ENCODE peak calls at places on chromosomes 1 and 21, in eight cellular contexts. O, R, F, L, B, S, P and M are unnamed samples.

GRCh38 chr1:225933072-225933471 is 7.9 kb downstream of the LEFTY2 start:
- DNase-seq in O (no peak), R (no peak), F (no peak), L (no peak), B (peak; percentile 72), S (no peak), P (no peak), M (no peak)

GRCh38 chr1:88401283-88401682 is 282.8 kb upstream of the PKN2 start:
- DNase-seq in O (no peak), R (no peak), F (no peak), L (no peak), B (no peak), S (no peak), P (no peak), M (no peak)

GRCh38 chr1:113307771-113308451 is 82.4 kb upstream of the MAGI3 start:
- DNase-seq in O (no peak), R (no peak), F (no peak), L (no peak), B (peak; percentile 62), S (no peak), P (no peak), M (no peak)

GRCh38 chr1:46480959-46481646 is 8.5 kb upstream of the DMBX1 start:
- DNase-seq in O (no peak), R (no peak), F (no peak), L (no peak), B (no peak), S (no peak), P (no peak), M (no peak)

GRCh38 chr1:150562384-150563339 is 13.5 kb downstream of the ADAMTSL4 start:
- DNase-seq in O (peak; percentile 35), R (no peak), F (peak; percentile 97), L (peak; percentile 63), B (no peak), S (no peak), P (peak; percentile 43), M (no peak)

GRCh38 chr1:247173431-247173830 is 1.6 kb upstream of the ZNF124 start:
- DNase-seq in O (no peak), R (no peak), F (no peak), L (no peak), B (no peak), S (no peak), P (no peak), M (no peak)

GRCh38 chr1:199843856-199844255 is 183.7 kb upstream of the NR5A2 start:
- DNase-seq in O (peak; percentile 67), R (no peak), F (no peak), L (no peak), B (no peak), S (no peak), P (no peak), M (no peak)

GRCh38 chr1:67626090-67626489 is 58.9 kb upstream of the GADD45A start:
- DNase-seq in O (no peak), R (no peak), F (no peak), L (no peak), B (no peak), S (no peak), P (no peak), M (no peak)

GRCh38 chr1:184296466-184297243 is 90.2 kb upstream of the C1orf21 start:
- DNase-seq in O (peak; percentile 97), R (peak; percentile 91), F (no peak), L (no peak), B (peak; percentile 93), S (no peak), P (peak; percentile 94), M (peak; percentile 90)

GRCh38 chr1:3674100-3675094 is 22.1 kb downstream of the TP73 start:
- DNase-seq in O (no peak), R (no peak), F (no peak), L (no peak), B (no peak), S (no peak), P (peak; percentile 35), M (no peak)

GRCh38 chr1:206812456-206812855 is 40.2 kb upstream of the IL10 start:
- DNase-seq in O (no peak), R (no peak), F (no peak), L (no peak), B (no peak), S (no peak), P (no peak), M (no peak)

GRCh38 chr1:158045639-158046038 is 52.2 kb downstream of the KIRREL1 start:
- DNase-seq in O (peak; percentile 72), R (no peak), F (no peak), L (no peak), B (peak; percentile 40), S (no peak), P (peak; percentile 13), M (peak; percentile 68)

GRCh38 chr21:45387506-45387905 is 17.5 kb upstream of the COL18A1 start:
- DNase-seq in O (no peak), R (no peak), F (no peak), L (no peak), B (no peak), S (no peak), P (no peak), M (no peak)

GRCh38 chr1:81695741-81696140 is 105.0 kb upstream of the ADGRL2 start:
- DNase-seq in O (peak; percentile 89), R (no peak), F (no peak), L (no peak), B (peak; percentile 87), S (no peak), P (no peak), M (peak; percentile 83)

GRCh38 chr1:236168716-236169429 is 26.5 kb downstream of the GPR137B start:
- DNase-seq in O (peak; percentile 44), R (no peak), F (no peak), L (no peak), B (peak; percentile 85), S (no peak), P (peak; percentile 64), M (peak; percentile 4)

GRCh38 chr21:33931799-33932390 is 16.3 kb upstream of the ATP5PO start:
- DNase-seq in O (peak; percentile 47), R (no peak), F (no peak), L (no peak), B (no peak), S (no peak), P (no peak), M (no peak)

GRCh38 chr1:247548847-247549246 is at the start of gene GCSAML:
- DNase-seq in O (no peak), R (no peak), F (no peak), L (no peak), B (no peak), S (no peak), P (no peak), M (no peak)

GRCh38 chr1:109478806-109479205 is 4.9 kb upstream of the ATXN7L2 start:
- DNase-seq in O (no peak), R (no peak), F (no peak), L (no peak), B (no peak), S (no peak), P (peak; percentile 54), M (no peak)

GRCh38 chr21:46368533-46369285 is 44.8 kb downstream of the PCNT start:
- DNase-seq in O (no peak), R (no peak), F (no peak), L (no peak), B (no peak), S (no peak), P (no peak), M (no peak)